ENCODE peak calls at places on chromosomes 5 and 9, in four cellular contexts. D is endothelial cell of umbilical vein, F is IMR-90, P is sigmoid colon. G is an unnamed sample. For H3K36me3, the result is how much of the 10 kb centered on the place peaks cover.

GRCh38 chr5:143812085-143812705 is at the start of gene HMHB1:
- DNase-seq in D (no peak), F (no peak), P (no peak), G (no peak)

GRCh38 chr9:98678244-98678842 is 30.4 kb downstream of the GABBR2 start:
- DNase-seq in D (peak), F (no peak), P (no peak), G (no peak)

GRCh38 chr5:114360816-114361723 is 800 bp upstream of the KCNN2 start:
- DNase-seq in D (no peak), F (peak), P (no peak), G (peak)

GRCh38 chr5:43609752-43610151 is 6.8 kb downstream of the NNT start:
- DNase-seq in D (no peak), F (no peak), P (no peak), G (no peak)

GRCh38 chr9:14782652-14783051 is 60.1 kb upstream of the CER1 start:
- DNase-seq in D (no peak), F (no peak), P (no peak), G (no peak)

GRCh38 chr9:72585737-72586136 is 64.3 kb downstream of the TMC1 start:
- DNase-seq in D (no peak), F (peak), P (no peak), G (no peak)

GRCh38 chr9:85960688-85961093 is 19.7 kb downstream of the NAA35 start:
- DNase-seq in D (peak), F (peak), P (no peak), G (no peak)

GRCh38 chr9:69044226-69045219 is 9.0 kb downstream of the FXN start:
- DNase-seq in D (peak), F (peak), P (no peak), G (no peak)

GRCh38 chr9:136268318-136268717 is 22.7 kb upstream of the QSOX2 start:
- DNase-seq in D (no peak), F (no peak), P (no peak), G (no peak)

GRCh38 chr5:40233268-40233667 is 446.4 kb upstream of the PTGER4 start:
- DNase-seq in D (no peak), F (peak), P (no peak), G (no peak)

GRCh38 chr5:82421119-82421518 is 143.0 kb upstream of the RPS23 start:
- DNase-seq in D (peak), F (peak), P (no peak), G (no peak)

DNA sequence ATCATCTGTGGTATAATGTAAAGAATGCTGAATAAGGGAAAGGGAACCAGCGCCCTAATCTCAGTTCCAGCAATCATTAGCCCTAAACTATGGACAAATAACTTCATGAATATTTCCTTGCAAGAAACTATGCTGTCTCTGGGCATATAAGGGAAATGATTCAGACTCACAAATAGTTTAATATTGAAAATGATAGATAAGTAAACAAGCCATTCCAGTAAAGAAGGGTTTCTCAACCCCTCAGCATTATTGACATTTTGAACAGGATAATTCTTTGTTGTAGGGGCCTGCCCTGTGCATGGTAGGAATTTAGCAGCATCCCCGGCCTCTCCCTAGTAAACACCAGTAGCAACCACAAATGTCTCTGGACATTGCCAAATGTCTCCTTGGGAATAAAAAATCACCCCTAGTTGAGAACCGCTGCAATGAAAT is 23.8 kb downstream of the C5 start:
- DNase-seq in D (no peak), F (no peak), P (no peak), G (no peak)
- H3K36me3 ChIP-seq in D (under half), F (under half), P (under half), G (under half)

DNA sequence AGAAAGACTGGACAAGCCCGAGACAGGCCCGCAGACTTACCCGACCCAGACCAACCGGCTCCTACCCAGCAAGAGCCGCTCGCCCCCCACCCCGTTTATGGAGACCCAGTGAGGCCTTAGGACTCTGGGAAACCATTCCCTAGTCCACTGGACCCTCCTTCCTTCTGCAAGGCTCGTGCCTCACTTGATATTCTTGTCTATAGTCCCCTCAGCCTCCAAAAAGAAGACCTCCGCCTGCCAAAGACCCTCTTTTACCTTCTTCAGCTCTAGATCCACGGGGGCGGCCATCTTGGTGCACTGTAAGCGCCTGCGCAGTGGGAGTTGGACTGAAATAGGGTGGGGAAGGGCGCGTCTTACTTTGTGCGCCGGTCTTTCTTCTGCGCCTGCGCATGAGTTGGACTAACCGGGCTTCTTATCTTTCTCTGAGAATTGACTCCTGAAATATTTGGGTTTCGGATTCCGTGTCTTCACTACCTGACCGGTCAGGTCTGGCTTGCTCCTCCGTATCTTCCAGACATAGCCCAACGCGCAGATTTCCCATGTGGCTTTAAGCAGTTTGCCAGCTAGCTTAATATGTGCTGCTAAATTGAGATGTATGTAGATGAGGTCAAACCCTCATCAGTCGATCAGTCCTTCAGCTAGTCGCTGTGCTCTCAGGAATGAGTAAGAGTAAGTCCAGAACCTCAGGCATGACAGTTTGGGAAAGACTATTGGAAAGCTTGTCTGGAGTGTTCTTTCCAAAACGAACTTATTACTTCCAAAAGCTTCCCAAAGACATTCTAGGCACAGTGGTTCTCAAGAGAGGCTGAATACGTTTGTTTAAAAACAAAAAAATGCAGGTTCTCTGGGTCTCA is at the start of gene PFDN1:
- DNase-seq in D (peak), F (peak), P (peak), G (peak)
- TF ChIP-seq POLR2A in D (peak), F (peak), P (no peak), G (peak)

GRCh38 chr9:123072407-123072995 is 39.0 kb downstream of the GPR21 start:
- DNase-seq in D (no peak), F (no peak), P (no peak), G (no peak)

GRCh38 chr9:123073991-123074422 is 40.5 kb downstream of the GPR21 start:
- DNase-seq in D (peak), F (peak), P (no peak), G (no peak)

GRCh38 chr9:123070210-123070609 is 36.7 kb downstream of the GPR21 start:
- DNase-seq in D (no peak), F (no peak), P (no peak), G (no peak)

GRCh38 chr9:123073441-123073840 is 40.0 kb downstream of the GPR21 start:
- DNase-seq in D (no peak), F (no peak), P (no peak), G (no peak)

DNA sequence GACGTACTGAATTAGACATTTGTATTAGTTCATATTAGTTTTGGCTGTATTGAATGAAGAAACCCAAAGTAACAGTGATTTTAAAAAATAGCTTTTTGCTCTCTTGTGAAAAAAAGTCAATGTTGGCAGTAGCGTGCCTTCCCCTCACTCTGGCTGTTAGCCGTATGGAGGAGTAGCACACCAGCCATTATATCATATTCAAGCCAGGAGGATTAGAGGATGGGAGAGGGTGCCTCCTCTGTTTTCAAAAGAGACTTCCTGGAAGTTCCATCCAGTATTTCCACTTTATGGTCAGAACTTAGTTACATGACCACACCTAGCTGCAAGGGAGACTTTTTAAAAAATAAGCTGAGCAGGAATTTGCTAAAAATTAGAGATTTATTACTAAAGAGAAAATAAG is 41.2 kb downstream of the GPR21 start:
- DNase-seq in D (no peak), F (no peak), P (no peak), G (no peak)
- H3K36me3 ChIP-seq in D (under half), F (under half), P (half or more), G (under half)

GRCh38 chr5:150523472-150524350 is 15.8 kb downstream of the NDST1 start:
- DNase-seq in D (peak), F (peak), P (no peak), G (peak)

GRCh38 chr5:150520747-150521521 is 13.0 kb downstream of the NDST1 start:
- DNase-seq in D (no peak), F (no peak), P (no peak), G (no peak)

GRCh38 chr5:150521939-150522503 is 14.1 kb downstream of the NDST1 start:
- DNase-seq in D (no peak), F (no peak), P (no peak), G (no peak)

GRCh38 chr5:150521522-150521817 is 13.5 kb downstream of the NDST1 start:
- DNase-seq in D (no peak), F (no peak), P (no peak), G (no peak)

GRCh38 chr5:150522504-150523464 is 14.9 kb downstream of the NDST1 start:
- DNase-seq in D (no peak), F (no peak), P (no peak), G (no peak)
- TF ChIP-seq POLR2A in D (no peak), F (no peak), P (no peak), G (no peak)

DNA sequence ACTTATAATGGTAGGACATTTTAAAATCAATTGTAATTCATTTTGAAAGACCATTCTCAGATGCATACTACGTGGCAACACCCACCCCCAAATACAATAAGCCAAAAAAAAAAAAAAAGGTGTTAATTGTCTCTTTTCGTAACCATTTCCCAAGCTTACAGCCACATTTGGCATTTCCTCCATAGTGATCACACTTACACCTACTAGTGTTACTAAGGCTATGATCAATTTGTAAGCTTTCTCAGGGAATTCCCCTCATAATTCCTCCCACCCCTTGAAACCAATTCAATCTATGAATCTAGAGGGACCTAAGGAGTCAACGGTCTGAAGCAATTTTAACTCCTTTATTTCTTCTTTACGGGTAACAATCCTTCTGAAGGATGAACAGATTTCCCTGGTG is 40.1 kb downstream of the NR2F1 start:
- DNase-seq in D (no peak), F (no peak), P (no peak), G (no peak)
- H3K36me3 ChIP-seq in D (under half), F (under half), P (under half), G (under half)

GRCh38 chr5:1345876-1346626 is 1.2 kb upstream of the CLPTM1L start:
- DNase-seq in D (no peak), F (no peak), P (no peak), G (no peak)
- TF ChIP-seq POLR2A in D (no peak), F (no peak), P (no peak), G (no peak)

GRCh38 chr5:173392172-173392571 is 64.0 kb upstream of the STC2 start:
- DNase-seq in D (no peak), F (no peak), P (peak), G (no peak)
- H3K36me3 ChIP-seq in D (under half), F (under half), P (under half), G (under half)

GRCh38 chr9:26949604-26950003 is 2.6 kb upstream of the PLAA start:
- DNase-seq in D (no peak), F (peak), P (no peak), G (no peak)

GRCh38 chr9:26945591-26945990 is 1.5 kb downstream of the PLAA start:
- DNase-seq in D (no peak), F (no peak), P (no peak), G (no peak)

GRCh38 chr9:26950521-26950920 is 3.5 kb upstream of the PLAA start:
- DNase-seq in D (no peak), F (no peak), P (no peak), G (no peak)

GRCh38 chr9:26947736-26948135 is 694 bp upstream of the PLAA start:
- DNase-seq in D (no peak), F (no peak), P (no peak), G (no peak)

DNA sequence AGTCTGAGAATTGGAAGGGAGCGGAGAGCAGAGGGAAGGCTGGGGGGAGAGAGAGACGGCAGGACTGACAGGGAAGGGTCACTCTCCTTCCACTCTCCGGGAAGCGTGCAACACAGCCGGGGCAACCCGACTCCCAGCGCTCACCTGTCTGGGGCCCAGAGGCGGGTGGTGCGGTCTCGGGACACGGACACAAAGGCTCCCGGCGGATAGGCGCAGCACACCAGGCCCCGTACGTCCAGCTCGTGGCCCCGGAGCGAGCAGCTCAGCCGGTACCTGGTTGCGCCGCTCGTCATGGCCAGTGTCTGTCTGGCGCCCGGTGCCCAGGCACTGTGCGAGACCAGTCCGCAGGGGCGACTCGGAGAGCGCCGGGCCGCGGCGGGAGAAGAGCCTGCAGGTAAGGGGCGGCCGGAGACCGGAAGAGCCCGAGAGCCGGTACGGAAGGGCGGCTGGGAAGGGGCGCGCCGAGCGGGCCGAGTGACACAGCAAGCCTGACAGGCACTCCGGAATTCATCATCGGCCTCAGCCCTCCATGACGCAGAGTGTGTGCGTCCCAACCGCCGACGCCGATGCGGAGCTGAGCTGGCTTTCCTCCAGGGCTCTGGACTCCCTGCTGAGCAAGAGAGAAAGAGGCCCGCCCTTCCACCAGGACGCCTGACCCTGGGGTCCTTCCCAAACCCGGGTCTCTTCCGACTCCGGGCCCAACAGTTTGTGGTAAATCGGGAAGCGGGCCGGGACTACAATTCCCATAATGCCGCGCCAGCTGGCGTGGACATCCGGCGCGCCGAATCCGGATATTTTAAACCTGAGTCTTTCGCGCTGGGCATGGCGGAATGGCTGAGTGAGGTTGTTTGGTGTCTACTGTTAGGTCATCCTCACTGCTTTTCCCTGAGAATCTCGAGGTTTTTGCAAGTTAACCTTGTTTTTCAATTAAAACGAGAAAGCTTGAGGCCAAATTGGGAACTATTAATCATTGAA is at the start of gene PLAA:
- DNase-seq in D (peak), F (peak), P (peak), G (peak)
- TF ChIP-seq POLR2A in D (peak), F (peak), P (no peak), G (peak)

G was measured in prostate gland.